ENCODE peak calls at places on chromosomes 3 and 15, in ten cellular contexts. H, Z, P, Q, O, B, K, V, F and J are unnamed samples.

GRCh38 chr15:95930659-95931375 is 399.7 kb upstream of the NR2F2 start:
- DNase-seq in H (no peak), Z (no peak), P (no peak), Q (no peak), O (no peak), B (no peak), K (no peak), V (no peak), F (no peak), J (no peak)

GRCh38 chr3:45950686-45951600 is 7.7 kb downstream of the CXCR6 start:
- DNase-seq in H (no peak), Z (peak), P (no peak), Q (no peak), O (peak), B (no peak), K (peak), V (no peak), F (no peak), J (no peak)

GRCh38 chr15:33565099-33565498 is 254.3 kb downstream of the RYR3 start:
- DNase-seq in H (no peak), Z (no peak), P (no peak), Q (no peak), O (no peak), B (no peak), K (no peak), V (no peak), F (peak), J (no peak)

GRCh38 chr3:48692551-48692950 is 6.8 kb upstream of the NCKIPSD start:
- DNase-seq in H (no peak), Z (no peak), P (no peak), Q (no peak), O (no peak), B (no peak), K (no peak), V (no peak), F (no peak), J (no peak)

GRCh38 chr3:123420416-123420968 is 28.4 kb downstream of the ADCY5 start:
- DNase-seq in H (no peak), Z (no peak), P (no peak), Q (no peak), O (no peak), B (no peak), K (no peak), V (no peak), F (no peak), J (no peak)

GRCh38 chr3:117355566-117355965 is 646.0 kb downstream of the TUSC7 start:
- DNase-seq in H (peak), Z (no peak), P (no peak), Q (peak), O (no peak), B (no peak), K (no peak), V (peak), F (peak), J (no peak)

GRCh38 chr3:141020139-141020940 is 30.8 kb upstream of the SPSB4 start:
- DNase-seq in H (peak), Z (no peak), P (no peak), Q (no peak), O (no peak), B (no peak), K (no peak), V (peak), F (no peak), J (no peak)

GRCh38 chr15:85542488-85542887 is 162.1 kb downstream of the AKAP13 start:
- DNase-seq in H (no peak), Z (no peak), P (no peak), Q (no peak), O (no peak), B (no peak), K (no peak), V (no peak), F (no peak), J (no peak)

GRCh38 chr3:152664766-152665165 is 170.2 kb upstream of the P2RY1 start:
- DNase-seq in H (no peak), Z (no peak), P (no peak), Q (no peak), O (no peak), B (no peak), K (no peak), V (no peak), F (no peak), J (no peak)

GRCh38 chr15:50854594-50855490 is 53.6 kb upstream of the AP4E1 start:
- DNase-seq in H (no peak), Z (no peak), P (peak), Q (peak), O (no peak), B (no peak), K (no peak), V (peak), F (peak), J (peak)

GRCh38 chr15:73637527-73637926 is 4.3 kb upstream of the NPTN start:
- DNase-seq in H (no peak), Z (no peak), P (no peak), Q (no peak), O (no peak), B (no peak), K (no peak), V (no peak), F (peak), J (peak)

GRCh38 chr3:112056451-112056929 is 22.0 kb downstream of the TMPRSS7 start:
- DNase-seq in H (peak), Z (no peak), P (no peak), Q (no peak), O (no peak), B (no peak), K (no peak), V (no peak), F (no peak), J (no peak)

GRCh38 chr3:64518496-64518895 is 169.3 kb downstream of the ADAMTS9 start:
- DNase-seq in H (no peak), Z (no peak), P (no peak), Q (no peak), O (no peak), B (no peak), K (no peak), V (no peak), F (no peak), J (no peak)

GRCh38 chr15:25862469-25863066 is 559 bp downstream of the ATP10A start:
- DNase-seq in H (peak), Z (peak), P (no peak), Q (no peak), O (peak), B (no peak), K (peak), V (no peak), F (peak), J (peak)

GRCh38 chr3:4752201-4753072 is 226.8 kb upstream of the BHLHE40 start:
- DNase-seq in H (peak), Z (no peak), P (no peak), Q (peak), O (no peak), B (no peak), K (no peak), V (peak), F (peak), J (no peak)

GRCh38 chr3:120100711-120101110 is 6.5 kb upstream of the GSK3B start:
- DNase-seq in H (no peak), Z (no peak), P (no peak), Q (no peak), O (no peak), B (no peak), K (no peak), V (no peak), F (no peak), J (peak)

GRCh38 chr15:50065264-50065663 is 53.8 kb downstream of the ATP8B4 start:
- DNase-seq in H (no peak), Z (no peak), P (no peak), Q (no peak), O (no peak), B (no peak), K (no peak), V (peak), F (no peak), J (no peak)

GRCh38 chr3:13863929-13864595 is 15.8 kb downstream of the WNT7A start:
- DNase-seq in H (no peak), Z (no peak), P (no peak), Q (no peak), O (no peak), B (no peak), K (no peak), V (no peak), F (no peak), J (no peak)

GRCh38 chr3:49805884-49806701 is 3.0 kb downstream of the INKA1 start:
- DNase-seq in H (no peak), Z (no peak), P (no peak), Q (no peak), O (no peak), B (peak), K (no peak), V (peak), F (peak), J (no peak)

GRCh38 chr3:113264249-113264648 is 52.9 kb downstream of the BOC start:
- DNase-seq in H (no peak), Z (no peak), P (no peak), Q (no peak), O (no peak), B (no peak), K (no peak), V (no peak), F (no peak), J (no peak)

GRCh38 chr3:185820973-185821758 is 3.7 kb downstream of the IGF2BP2 start:
- DNase-seq in H (no peak), Z (no peak), P (no peak), Q (no peak), O (no peak), B (no peak), K (no peak), V (no peak), F (peak), J (peak)

GRCh38 chr15:35680951-35681350 is 135.0 kb upstream of the DPH6 start:
- DNase-seq in H (no peak), Z (no peak), P (no peak), Q (no peak), O (no peak), B (no peak), K (no peak), V (no peak), F (no peak), J (peak)